ENCODE peak calls at places on chromosomes 5 and 9, in seven cellular contexts. P, U, E, R, X, G and M are unnamed samples.

GRCh38 chr9:115437418-115437817 is 319.5 kb upstream of the TNC start:
- DNase-seq in P (no peak), U (no peak), E (no peak), R (no peak), X (no peak), G (no peak), M (no peak)

GRCh38 chr9:16705121-16705604 is 165.3 kb downstream of the BNC2 start:
- DNase-seq in P (peak), U (peak), E (peak), R (peak), X (peak), G (no peak), M (peak)

GRCh38 chr9:132768932-132769894 is 98.9 kb downstream of the GTF3C4 start:
- DNase-seq in P (peak), U (peak), E (peak), R (peak), X (peak), G (peak), M (peak)

GRCh38 chr5:79872309-79872708 is 118.8 kb downstream of the MTX3 start:
- DNase-seq in P (peak), U (peak), E (no peak), R (no peak), X (peak), G (no peak), M (no peak)

GRCh38 chr9:131043097-131043496 is 34.1 kb downstream of the LAMC3 start:
- DNase-seq in P (no peak), U (no peak), E (no peak), R (no peak), X (no peak), G (peak), M (no peak)

GRCh38 chr9:84338792-84339191 is 1.8 kb downstream of the SLC28A3 start:
- DNase-seq in P (no peak), U (no peak), E (no peak), R (no peak), X (no peak), G (no peak), M (no peak)

GRCh38 chr5:98514106-98514665 is 259.3 kb upstream of the RGMB start:
- DNase-seq in P (no peak), U (no peak), E (no peak), R (peak), X (no peak), G (no peak), M (no peak)

GRCh38 chr5:128426090-128426534 is 111.9 kb downstream of the FBN2 start:
- DNase-seq in P (peak), U (no peak), E (no peak), R (no peak), X (no peak), G (no peak), M (no peak)

GRCh38 chr9:33893861-33894260 is 76.9 kb downstream of the UBE2R2 start:
- DNase-seq in P (no peak), U (no peak), E (no peak), R (no peak), X (peak), G (no peak), M (no peak)

GRCh38 chr5:139141841-139142240 is 56.3 kb downstream of the SIL1 start:
- DNase-seq in P (peak), U (no peak), E (peak), R (no peak), X (peak), G (no peak), M (peak)

GRCh38 chr9:116287721-116288120 is 134.1 kb downstream of the PAPPA start:
- DNase-seq in P (peak), U (no peak), E (no peak), R (peak), X (no peak), G (no peak), M (peak)

GRCh38 chr5:149151717-149152116 is 10.4 kb downstream of the ABLIM3 start:
- DNase-seq in P (no peak), U (no peak), E (no peak), R (no peak), X (peak), G (no peak), M (no peak)

GRCh38 chr5:120239076-120239475 is 225.0 kb upstream of the PRR16 start:
- DNase-seq in P (peak), U (no peak), E (no peak), R (no peak), X (no peak), G (no peak), M (no peak)

GRCh38 chr5:177462021-177462670 is 11.3 kb downstream of the DBN1 start:
- DNase-seq in P (peak), U (no peak), E (no peak), R (no peak), X (peak), G (no peak), M (no peak)

GRCh38 chr9:114011313-114011712 is 66.8 kb downstream of the AMBP start:
- DNase-seq in P (no peak), U (no peak), E (peak), R (no peak), X (no peak), G (no peak), M (no peak)

GRCh38 chr9:14866200-14866749 is 44.0 kb downstream of the FREM1 start:
- DNase-seq in P (no peak), U (no peak), E (no peak), R (no peak), X (no peak), G (no peak), M (no peak)

GRCh38 chr5:90932052-90932699 is 373.6 kb downstream of the ADGRV1 start:
- DNase-seq in P (peak), U (peak), E (peak), R (peak), X (peak), G (peak), M (peak)

GRCh38 chr9:121279841-121280388 is 12.0 kb downstream of the GSN start:
- DNase-seq in P (no peak), U (no peak), E (no peak), R (no peak), X (no peak), G (no peak), M (no peak)

GRCh38 chr9:130339306-130339705 is 73.7 kb downstream of the HMCN2 start:
- DNase-seq in P (no peak), U (no peak), E (no peak), R (no peak), X (no peak), G (no peak), M (no peak)

GRCh38 chr9:134496413-134497282 is 145.0 kb upstream of the COL5A1 start:
- DNase-seq in P (peak), U (no peak), E (no peak), R (peak), X (no peak), G (no peak), M (peak)

GRCh38 chr5:110840347-110840960 is 101.6 kb downstream of the SLC25A46 start:
- DNase-seq in P (no peak), U (no peak), E (no peak), R (no peak), X (no peak), G (no peak), M (no peak)

GRCh38 chr5:68652507-68652906 is 437.0 kb downstream of the PIK3R1 start:
- DNase-seq in P (peak), U (peak), E (no peak), R (peak), X (no peak), G (no peak), M (peak)

GRCh38 chr9:114516913-114517312 is 11.6 kb upstream of the WHRN start:
- DNase-seq in P (peak), U (no peak), E (no peak), R (peak), X (no peak), G (no peak), M (no peak)

GRCh38 chr9:81632599-81632998 is 56.7 kb downstream of the TLE1 start:
- DNase-seq in P (peak), U (no peak), E (no peak), R (peak), X (no peak), G (no peak), M (peak)

GRCh38 chr5:177035982-177036381 is 13.5 kb downstream of the ZNF346 start:
- DNase-seq in P (peak), U (peak), E (no peak), R (peak), X (peak), G (no peak), M (no peak)

GRCh38 chr5:153782589-153783238 is 256.0 kb downstream of the FAM114A2 start:
- DNase-seq in P (peak), U (no peak), E (no peak), R (no peak), X (peak), G (no peak), M (no peak)

GRCh38 chr9:95074632-95075269 is 242.8 kb downstream of the FANCC start:
- DNase-seq in P (no peak), U (no peak), E (peak), R (no peak), X (no peak), G (no peak), M (no peak)

GRCh38 chr5:164302533-164303235 is 797.3 kb downstream of the MAT2B start:
- DNase-seq in P (peak), U (no peak), E (no peak), R (no peak), X (no peak), G (no peak), M (no peak)